ENCODE peak calls at places on chromosomes 11 and 22, in four cellular contexts. P, C, R and H are unnamed samples.

GRCh38 chr11:106076421-106076922 is 675 bp downstream of the KBTBD3 start:
- DNase-seq in P (no peak), C (no peak), R (no peak), H (no peak)

GRCh38 chr11:74322667-74323066 is 11.2 kb upstream of the P4HA3 start:
- DNase-seq in P (no peak), C (no peak), R (no peak), H (no peak)

GRCh38 chr11:126410649-126411048 is 55.2 kb downstream of the ST3GAL4 start:
- DNase-seq in P (no peak), C (no peak), R (no peak), H (no peak)

GRCh38 chr11:64444838-64445441 is 86.0 kb downstream of the RPS6KA4 start:
- DNase-seq in P (no peak), C (peak; percentile 38), R (no peak), H (peak; percentile 45)

GRCh38 chr11:105968021-105968697 is 53.9 kb downstream of the MSANTD4 start:
- DNase-seq in P (no peak), C (no peak), R (no peak), H (no peak)

GRCh38 chr11:20155683-20156279 is 4.5 kb downstream of the DBX1 start:
- DNase-seq in P (no peak), C (no peak), R (no peak), H (no peak)

GRCh38 chr11:103395612-103396011 is 286.4 kb downstream of the DYNC2H1 start:
- DNase-seq in P (no peak), C (no peak), R (peak; percentile 1), H (peak; percentile 10)

GRCh38 chr11:86162257-86162656 is 82.3 kb upstream of the EED start:
- DNase-seq in P (no peak), C (no peak), R (no peak), H (no peak)

GRCh38 chr11:38416141-38416540 is 1818.1 kb upstream of the RAG2 start:
- DNase-seq in P (no peak), C (no peak), R (no peak), H (no peak)

GRCh38 chr22:33023119-33023827 is 34.9 kb downstream of the SYN3 start:
- DNase-seq in P (no peak), C (no peak), R (no peak), H (no peak)

GRCh38 chr11:104104201-104104600 is 59.7 kb downstream of the PDGFD start:
- DNase-seq in P (no peak), C (no peak), R (no peak), H (no peak)

DNA sequence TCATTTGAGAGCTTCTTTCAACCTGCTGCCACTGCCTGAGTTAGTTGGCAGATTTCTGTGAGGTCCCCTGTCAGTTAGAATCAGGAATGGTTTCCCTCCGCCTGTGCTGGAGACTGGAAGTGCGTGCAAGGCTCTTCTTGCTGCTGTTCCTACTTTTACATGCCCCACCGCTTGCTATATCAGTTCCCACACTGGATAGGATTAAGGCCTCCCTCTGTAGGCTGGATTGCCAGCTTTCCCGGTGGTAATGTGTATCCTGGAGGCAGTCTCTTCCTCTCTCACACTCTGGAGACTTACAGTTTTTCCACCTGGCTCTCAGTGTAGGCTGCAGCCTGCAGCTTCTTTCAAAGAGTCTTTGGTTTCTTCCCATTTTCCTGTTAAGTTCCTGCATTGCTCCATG is 66.5 kb downstream of the ARHGAP42 start:
- DNase-seq in P (no peak), C (no peak), R (no peak), H (no peak)
- TF ChIP-seq SMC3 in P (no peak), C (no peak), R (no peak), H (no peak)

GRCh38 chr22:26712158-26712557 is 54.8 kb downstream of the MIAT start:
- DNase-seq in P (no peak), C (no peak), R (no peak), H (no peak)

GRCh38 chr22:26713823-26714449 is 56.5 kb downstream of the MIAT start:
- DNase-seq in P (no peak), C (no peak), R (peak; percentile 5), H (peak; percentile 23)

GRCh38 chr22:26715392-26715939 is 58.1 kb downstream of the MIAT start:
- DNase-seq in P (no peak), C (no peak), R (no peak), H (no peak)

GRCh38 chr22:26718488-26718887 is 61.1 kb downstream of the MIAT start:
- DNase-seq in P (no peak), C (no peak), R (no peak), H (no peak)

GRCh38 chr22:26714971-26715370 is 57.6 kb downstream of the MIAT start:
- DNase-seq in P (no peak), C (no peak), R (no peak), H (no peak)
- H3K27ac ChIP-seq in P (no peak overlapping the region), C (no peak overlapping the region), R (no peak overlapping the region), H (peak overlapping the region; percentile 19)

GRCh38 chr11:11155962-11156815 is 196.9 kb downstream of the CSNK2A3 start:
- DNase-seq in P (no peak), C (peak; percentile 54), R (no peak), H (peak; percentile 32)
- TF ChIP-seq PBX3 in P (no peak), C (no peak), R (no peak), H (no peak)

DNA sequence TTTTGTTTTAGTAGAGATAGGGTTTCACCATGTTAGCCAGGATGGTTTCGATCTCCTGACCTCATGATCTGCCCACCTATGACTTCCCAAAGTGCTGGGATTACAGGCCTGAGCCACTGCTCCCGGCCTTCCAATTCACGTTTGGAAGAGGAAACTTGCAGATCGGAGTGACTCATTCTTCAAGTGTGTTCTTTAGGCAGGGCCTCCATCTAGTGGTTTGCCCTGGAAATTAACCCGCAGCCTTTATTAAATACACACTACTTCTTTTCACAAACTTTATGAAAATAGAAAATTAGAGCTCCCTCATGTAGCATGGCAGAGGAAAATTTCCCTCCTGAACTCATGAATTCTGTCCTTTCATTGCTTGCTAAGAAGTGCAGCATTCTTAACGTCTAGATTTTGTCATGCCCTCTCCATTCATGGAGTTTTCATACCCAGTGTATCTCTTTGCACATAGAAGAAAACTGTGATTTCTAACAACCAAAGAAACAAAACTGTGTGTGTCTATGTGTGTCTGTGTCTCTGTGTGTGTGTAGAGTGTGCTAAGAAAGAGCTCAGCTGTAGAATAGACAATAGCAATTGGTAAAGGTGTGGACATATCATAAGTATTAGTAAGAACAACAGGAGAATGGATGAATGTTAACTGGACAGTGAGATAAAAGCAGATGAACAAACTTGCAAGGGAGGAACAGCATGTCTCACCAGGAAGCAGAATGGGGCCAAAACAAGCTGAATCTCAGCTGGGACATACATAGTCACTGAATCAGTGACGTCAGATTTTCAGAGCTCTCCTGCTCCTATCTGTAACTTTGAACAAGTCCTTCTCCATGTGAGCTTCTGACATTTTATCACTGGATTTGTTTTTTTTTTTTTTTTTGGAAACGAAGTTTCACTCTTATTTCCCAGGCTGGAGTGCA is 118.4 kb downstream of the BBOX1 start:
- DNase-seq in P (no peak), C (peak; percentile 62), R (peak; percentile 69), H (peak; percentile 84)
- TF ChIP-seq SMC3 in P (peak; percentile 64), C (peak; percentile 94), R (peak; percentile 78), H (peak; percentile 84)

GRCh38 chr11:33868646-33869461 is 23.0 kb downstream of the LMO2 start:
- DNase-seq in P (no peak), C (no peak), R (no peak), H (no peak)
- H3K27ac ChIP-seq in P (no peak overlapping the region), C (no peak overlapping the region), R (no peak overlapping the region), H (no peak overlapping the region)